ENCODE peak calls at places on chromosomes 12 and 14, in ten cellular contexts. One of them, this sample, is unnamed.

GRCh38 chr14:104579507-104579906 is at the start of gene C14orf180:
- DNase-seq in stimulated activated CD4-positive, alpha-beta T cell treated with anti-CD3 and anti-CD28 coated beads, Interleukin-1b, Interleukin-23, amount 100 ng/mL, for 24 hours: no peak
- DNase-seq in CD8-positive, alpha-beta T cell: no peak
- DNase-seq in left lung: no peak
- DNase-seq in substantia nigra: no peak
- DNase-seq in activated gamma-delta T cell treated with Interleukin-2 at 50 U/mL for 16 hours: no peak
- DNase-seq in MV-4-11: no peak
- DNase-seq in NCI-H1417: peak
- DNase-seq in Calu3: no peak
- DNase-seq in effector memory CD8-positive, alpha-beta T cell: no peak
- DNase-seq in this sample: peak

GRCh38 chr12:110312581-110313360 is 31.7 kb downstream of the ATP2A2 start:
- DNase-seq in activated gamma-delta T cell treated with Interleukin-2 at 50 U/mL for 16 hours: no peak
- DNase-seq in CD8-positive, alpha-beta T cell: no peak
- DNase-seq in substantia nigra: no peak
- DNase-seq in stimulated activated CD4-positive, alpha-beta T cell treated with anti-CD3 and anti-CD28 coated beads, Interleukin-1b, Interleukin-23, amount 100 ng/mL, for 24 hours: no peak
- DNase-seq in left lung: no peak
- DNase-seq in NCI-H1417: no peak
- DNase-seq in effector memory CD8-positive, alpha-beta T cell: no peak
- DNase-seq in Calu3: peak
- DNase-seq in MV-4-11: peak
- DNase-seq in this sample: no peak

GRCh38 chr14:105140581-105140980 is 28.0 kb downstream of the JAG2 start:
- DNase-seq in left lung: peak
- DNase-seq in Calu3: no peak
- DNase-seq in CD8-positive, alpha-beta T cell: no peak
- DNase-seq in stimulated activated CD4-positive, alpha-beta T cell treated with anti-CD3 and anti-CD28 coated beads, Interleukin-1b, Interleukin-23, amount 100 ng/mL, for 24 hours: no peak
- DNase-seq in NCI-H1417: no peak
- DNase-seq in effector memory CD8-positive, alpha-beta T cell: no peak
- DNase-seq in activated gamma-delta T cell treated with Interleukin-2 at 50 U/mL for 16 hours: no peak
- DNase-seq in substantia nigra: no peak
- DNase-seq in MV-4-11: no peak
- DNase-seq in this sample: no peak

GRCh38 chr14:32933623-32933942 is 5.1 kb upstream of the NPAS3 start:
- DNase-seq in stimulated activated CD4-positive, alpha-beta T cell treated with anti-CD3 and anti-CD28 coated beads, Interleukin-1b, Interleukin-23, amount 100 ng/mL, for 24 hours: no peak
- DNase-seq in CD8-positive, alpha-beta T cell: no peak
- DNase-seq in NCI-H1417: peak
- DNase-seq in effector memory CD8-positive, alpha-beta T cell: no peak
- DNase-seq in substantia nigra: no peak
- DNase-seq in activated gamma-delta T cell treated with Interleukin-2 at 50 U/mL for 16 hours: no peak
- DNase-seq in Calu3: no peak
- DNase-seq in left lung: no peak
- DNase-seq in MV-4-11: no peak
- DNase-seq in this sample: no peak

GRCh38 chr14:24037658-24038037 is 14.2 kb upstream of the CARMIL3 start:
- DNase-seq in CD8-positive, alpha-beta T cell: no peak
- DNase-seq in stimulated activated CD4-positive, alpha-beta T cell treated with anti-CD3 and anti-CD28 coated beads, Interleukin-1b, Interleukin-23, amount 100 ng/mL, for 24 hours: no peak
- DNase-seq in Calu3: no peak
- DNase-seq in left lung: peak
- DNase-seq in substantia nigra: no peak
- DNase-seq in MV-4-11: no peak
- DNase-seq in activated gamma-delta T cell treated with Interleukin-2 at 50 U/mL for 16 hours: no peak
- DNase-seq in NCI-H1417: peak
- DNase-seq in effector memory CD8-positive, alpha-beta T cell: no peak
- DNase-seq in this sample: peak

GRCh38 chr14:100649173-100649519 is 61.9 kb upstream of the BEGAIN start:
- DNase-seq in NCI-H1417: no peak
- DNase-seq in left lung: no peak
- DNase-seq in activated gamma-delta T cell treated with Interleukin-2 at 50 U/mL for 16 hours: no peak
- DNase-seq in substantia nigra: no peak
- DNase-seq in Calu3: no peak
- DNase-seq in stimulated activated CD4-positive, alpha-beta T cell treated with anti-CD3 and anti-CD28 coated beads, Interleukin-1b, Interleukin-23, amount 100 ng/mL, for 24 hours: no peak
- DNase-seq in CD8-positive, alpha-beta T cell: no peak
- DNase-seq in MV-4-11: no peak
- DNase-seq in effector memory CD8-positive, alpha-beta T cell: no peak
- DNase-seq in this sample: peak

GRCh38 chr12:29317556-29318363 is 63.2 kb downstream of the ERGIC2 start:
- DNase-seq in NCI-H1417: peak
- DNase-seq in stimulated activated CD4-positive, alpha-beta T cell treated with anti-CD3 and anti-CD28 coated beads, Interleukin-1b, Interleukin-23, amount 100 ng/mL, for 24 hours: no peak
- DNase-seq in MV-4-11: peak
- DNase-seq in left lung: no peak
- DNase-seq in Calu3: peak
- DNase-seq in effector memory CD8-positive, alpha-beta T cell: peak
- DNase-seq in substantia nigra: no peak
- DNase-seq in activated gamma-delta T cell treated with Interleukin-2 at 50 U/mL for 16 hours: peak
- DNase-seq in CD8-positive, alpha-beta T cell: peak
- DNase-seq in this sample: peak

GRCh38 chr14:78985668-78986073 is 815.5 kb downstream of the NRXN3 start:
- DNase-seq in Calu3: no peak
- DNase-seq in activated gamma-delta T cell treated with Interleukin-2 at 50 U/mL for 16 hours: no peak
- DNase-seq in effector memory CD8-positive, alpha-beta T cell: no peak
- DNase-seq in NCI-H1417: no peak
- DNase-seq in stimulated activated CD4-positive, alpha-beta T cell treated with anti-CD3 and anti-CD28 coated beads, Interleukin-1b, Interleukin-23, amount 100 ng/mL, for 24 hours: no peak
- DNase-seq in MV-4-11: no peak
- DNase-seq in CD8-positive, alpha-beta T cell: no peak
- DNase-seq in substantia nigra: no peak
- DNase-seq in left lung: no peak
- DNase-seq in this sample: peak

GRCh38 chr12:16955083-16955657 is 349.2 kb upstream of the LMO3 start:
- DNase-seq in stimulated activated CD4-positive, alpha-beta T cell treated with anti-CD3 and anti-CD28 coated beads, Interleukin-1b, Interleukin-23, amount 100 ng/mL, for 24 hours: no peak
- DNase-seq in NCI-H1417: no peak
- DNase-seq in substantia nigra: no peak
- DNase-seq in effector memory CD8-positive, alpha-beta T cell: no peak
- DNase-seq in activated gamma-delta T cell treated with Interleukin-2 at 50 U/mL for 16 hours: no peak
- DNase-seq in Calu3: no peak
- DNase-seq in MV-4-11: peak
- DNase-seq in CD8-positive, alpha-beta T cell: no peak
- DNase-seq in left lung: no peak
- DNase-seq in this sample: no peak

GRCh38 chr12:103768467-103769123 is 72.4 kb downstream of the NT5DC3 start:
- DNase-seq in NCI-H1417: peak
- DNase-seq in stimulated activated CD4-positive, alpha-beta T cell treated with anti-CD3 and anti-CD28 coated beads, Interleukin-1b, Interleukin-23, amount 100 ng/mL, for 24 hours: no peak
- DNase-seq in substantia nigra: no peak
- DNase-seq in Calu3: no peak
- DNase-seq in MV-4-11: no peak
- DNase-seq in effector memory CD8-positive, alpha-beta T cell: no peak
- DNase-seq in CD8-positive, alpha-beta T cell: no peak
- DNase-seq in left lung: no peak
- DNase-seq in activated gamma-delta T cell treated with Interleukin-2 at 50 U/mL for 16 hours: no peak
- DNase-seq in this sample: peak

GRCh38 chr12:29739279-29739991 is 44.3 kb downstream of the TMTC1 start:
- DNase-seq in activated gamma-delta T cell treated with Interleukin-2 at 50 U/mL for 16 hours: no peak
- DNase-seq in left lung: no peak
- DNase-seq in CD8-positive, alpha-beta T cell: no peak
- DNase-seq in MV-4-11: no peak
- DNase-seq in stimulated activated CD4-positive, alpha-beta T cell treated with anti-CD3 and anti-CD28 coated beads, Interleukin-1b, Interleukin-23, amount 100 ng/mL, for 24 hours: no peak
- DNase-seq in effector memory CD8-positive, alpha-beta T cell: no peak
- DNase-seq in Calu3: no peak
- DNase-seq in NCI-H1417: no peak
- DNase-seq in substantia nigra: no peak
- DNase-seq in this sample: no peak

GRCh38 chr12:6312529-6313325 is 2.2 kb downstream of the PLEKHG6 start:
- DNase-seq in activated gamma-delta T cell treated with Interleukin-2 at 50 U/mL for 16 hours: no peak
- DNase-seq in substantia nigra: no peak
- DNase-seq in left lung: peak
- DNase-seq in effector memory CD8-positive, alpha-beta T cell: no peak
- DNase-seq in CD8-positive, alpha-beta T cell: no peak
- DNase-seq in MV-4-11: no peak
- DNase-seq in NCI-H1417: peak
- DNase-seq in Calu3: peak
- DNase-seq in stimulated activated CD4-positive, alpha-beta T cell treated with anti-CD3 and anti-CD28 coated beads, Interleukin-1b, Interleukin-23, amount 100 ng/mL, for 24 hours: no peak
- DNase-seq in this sample: peak

GRCh38 chr12:113120670-113121370 is 14.7 kb downstream of the RASAL1 start:
- DNase-seq in substantia nigra: no peak
- DNase-seq in MV-4-11: no peak
- DNase-seq in effector memory CD8-positive, alpha-beta T cell: no peak
- DNase-seq in NCI-H1417: peak
- DNase-seq in stimulated activated CD4-positive, alpha-beta T cell treated with anti-CD3 and anti-CD28 coated beads, Interleukin-1b, Interleukin-23, amount 100 ng/mL, for 24 hours: no peak
- DNase-seq in activated gamma-delta T cell treated with Interleukin-2 at 50 U/mL for 16 hours: no peak
- DNase-seq in CD8-positive, alpha-beta T cell: no peak
- DNase-seq in Calu3: no peak
- DNase-seq in left lung: no peak
- DNase-seq in this sample: peak

GRCh38 chr12:94273272-94273671 is 124.9 kb downstream of the PLXNC1 start:
- DNase-seq in substantia nigra: no peak
- DNase-seq in CD8-positive, alpha-beta T cell: no peak
- DNase-seq in stimulated activated CD4-positive, alpha-beta T cell treated with anti-CD3 and anti-CD28 coated beads, Interleukin-1b, Interleukin-23, amount 100 ng/mL, for 24 hours: no peak
- DNase-seq in left lung: no peak
- DNase-seq in activated gamma-delta T cell treated with Interleukin-2 at 50 U/mL for 16 hours: no peak
- DNase-seq in Calu3: no peak
- DNase-seq in NCI-H1417: no peak
- DNase-seq in MV-4-11: no peak
- DNase-seq in effector memory CD8-positive, alpha-beta T cell: no peak
- DNase-seq in this sample: no peak

GRCh38 chr12:23895792-23896218 is 53.7 kb downstream of the SOX5 start:
- DNase-seq in activated gamma-delta T cell treated with Interleukin-2 at 50 U/mL for 16 hours: no peak
- DNase-seq in MV-4-11: no peak
- DNase-seq in substantia nigra: peak
- DNase-seq in Calu3: no peak
- DNase-seq in effector memory CD8-positive, alpha-beta T cell: no peak
- DNase-seq in NCI-H1417: peak
- DNase-seq in stimulated activated CD4-positive, alpha-beta T cell treated with anti-CD3 and anti-CD28 coated beads, Interleukin-1b, Interleukin-23, amount 100 ng/mL, for 24 hours: no peak
- DNase-seq in CD8-positive, alpha-beta T cell: no peak
- DNase-seq in left lung: no peak
- DNase-seq in this sample: peak

GRCh38 chr12:778615-779014 is 26.2 kb downstream of the WNK1 start:
- DNase-seq in NCI-H1417: no peak
- DNase-seq in effector memory CD8-positive, alpha-beta T cell: no peak
- DNase-seq in substantia nigra: no peak
- DNase-seq in CD8-positive, alpha-beta T cell: no peak
- DNase-seq in MV-4-11: no peak
- DNase-seq in activated gamma-delta T cell treated with Interleukin-2 at 50 U/mL for 16 hours: no peak
- DNase-seq in left lung: no peak
- DNase-seq in stimulated activated CD4-positive, alpha-beta T cell treated with anti-CD3 and anti-CD28 coated beads, Interleukin-1b, Interleukin-23, amount 100 ng/mL, for 24 hours: no peak
- DNase-seq in Calu3: no peak
- DNase-seq in this sample: no peak

GRCh38 chr12:124508323-124509096 is 58.9 kb downstream of the NCOR2 start:
- DNase-seq in MV-4-11: peak
- DNase-seq in CD8-positive, alpha-beta T cell: no peak
- DNase-seq in NCI-H1417: no peak
- DNase-seq in effector memory CD8-positive, alpha-beta T cell: no peak
- DNase-seq in left lung: no peak
- DNase-seq in substantia nigra: no peak
- DNase-seq in stimulated activated CD4-positive, alpha-beta T cell treated with anti-CD3 and anti-CD28 coated beads, Interleukin-1b, Interleukin-23, amount 100 ng/mL, for 24 hours: no peak
- DNase-seq in Calu3: peak
- DNase-seq in activated gamma-delta T cell treated with Interleukin-2 at 50 U/mL for 16 hours: no peak
- DNase-seq in this sample: peak

GRCh38 chr14:45679852-45680251 is 426.9 kb upstream of the MIS18BP1 start:
- DNase-seq in NCI-H1417: peak
- DNase-seq in substantia nigra: no peak
- DNase-seq in Calu3: no peak
- DNase-seq in MV-4-11: no peak
- DNase-seq in stimulated activated CD4-positive, alpha-beta T cell treated with anti-CD3 and anti-CD28 coated beads, Interleukin-1b, Interleukin-23, amount 100 ng/mL, for 24 hours: no peak
- DNase-seq in CD8-positive, alpha-beta T cell: no peak
- DNase-seq in activated gamma-delta T cell treated with Interleukin-2 at 50 U/mL for 16 hours: no peak
- DNase-seq in left lung: no peak
- DNase-seq in effector memory CD8-positive, alpha-beta T cell: no peak
- DNase-seq in this sample: no peak

GRCh38 chr14:53766106-53766505 is 190.5 kb downstream of the BMP4 start:
- DNase-seq in activated gamma-delta T cell treated with Interleukin-2 at 50 U/mL for 16 hours: no peak
- DNase-seq in effector memory CD8-positive, alpha-beta T cell: no peak
- DNase-seq in NCI-H1417: no peak
- DNase-seq in left lung: no peak
- DNase-seq in Calu3: no peak
- DNase-seq in stimulated activated CD4-positive, alpha-beta T cell treated with anti-CD3 and anti-CD28 coated beads, Interleukin-1b, Interleukin-23, amount 100 ng/mL, for 24 hours: no peak
- DNase-seq in MV-4-11: no peak
- DNase-seq in CD8-positive, alpha-beta T cell: no peak
- DNase-seq in substantia nigra: no peak
- DNase-seq in this sample: no peak

GRCh38 chr14:41642402-41643195 is 35.9 kb downstream of the LRFN5 start:
- DNase-seq in NCI-H1417: no peak
- DNase-seq in CD8-positive, alpha-beta T cell: no peak
- DNase-seq in Calu3: no peak
- DNase-seq in MV-4-11: no peak
- DNase-seq in left lung: no peak
- DNase-seq in substantia nigra: no peak
- DNase-seq in activated gamma-delta T cell treated with Interleukin-2 at 50 U/mL for 16 hours: no peak
- DNase-seq in effector memory CD8-positive, alpha-beta T cell: no peak
- DNase-seq in stimulated activated CD4-positive, alpha-beta T cell treated with anti-CD3 and anti-CD28 coated beads, Interleukin-1b, Interleukin-23, amount 100 ng/mL, for 24 hours: no peak
- DNase-seq in this sample: peak

GRCh38 chr12:107349008-107349747 is 255.8 kb upstream of the CRY1 start:
- DNase-seq in NCI-H1417: peak
- DNase-seq in activated gamma-delta T cell treated with Interleukin-2 at 50 U/mL for 16 hours: no peak
- DNase-seq in effector memory CD8-positive, alpha-beta T cell: no peak
- DNase-seq in stimulated activated CD4-positive, alpha-beta T cell treated with anti-CD3 and anti-CD28 coated beads, Interleukin-1b, Interleukin-23, amount 100 ng/mL, for 24 hours: no peak
- DNase-seq in left lung: no peak
- DNase-seq in substantia nigra: no peak
- DNase-seq in CD8-positive, alpha-beta T cell: no peak
- DNase-seq in Calu3: peak
- DNase-seq in MV-4-11: no peak
- DNase-seq in this sample: peak

GRCh38 chr12:29519585-29520182 is 22.2 kb upstream of the OVCH1 start:
- DNase-seq in NCI-H1417: peak
- DNase-seq in Calu3: peak
- DNase-seq in effector memory CD8-positive, alpha-beta T cell: peak
- DNase-seq in CD8-positive, alpha-beta T cell: peak
- DNase-seq in MV-4-11: peak
- DNase-seq in substantia nigra: no peak
- DNase-seq in activated gamma-delta T cell treated with Interleukin-2 at 50 U/mL for 16 hours: peak
- DNase-seq in left lung: no peak
- DNase-seq in stimulated activated CD4-positive, alpha-beta T cell treated with anti-CD3 and anti-CD28 coated beads, Interleukin-1b, Interleukin-23, amount 100 ng/mL, for 24 hours: no peak
- DNase-seq in this sample: peak